ENCODE peak calls at places on chromosome 20, in six cellular contexts. One of them, this sample, is unnamed.

GRCh38 chr20:57440678-57441509 is 49.7 kb downstream of the RBM38 start:
- DNase-seq in AG09309: no peak
- DNase-seq in hippocampal formation: peak
- DNase-seq in frontal cortex: peak
- DNase-seq in HFFc6: no peak
- DNase-seq in EL: no peak
- DNase-seq in this sample: no peak

GRCh38 chr20:56412949-56413348 is 889 bp downstream of the CASS4 start:
- DNase-seq in AG09309: no peak
- DNase-seq in hippocampal formation: no peak
- DNase-seq in frontal cortex: no peak
- DNase-seq in HFFc6: no peak
- DNase-seq in EL: no peak
- DNase-seq in this sample: no peak

GRCh38 chr20:44079968-44080560 is 106.9 kb downstream of the JPH2 start:
- DNase-seq in AG09309: no peak
- DNase-seq in hippocampal formation: no peak
- DNase-seq in frontal cortex: no peak
- DNase-seq in HFFc6: no peak
- DNase-seq in EL: peak
- DNase-seq in this sample: no peak

GRCh38 chr20:1122388-1123315 is 4.2 kb downstream of the PSMF1 start:
- DNase-seq in AG09309: peak
- DNase-seq in hippocampal formation: no peak
- DNase-seq in frontal cortex: no peak
- DNase-seq in HFFc6: peak
- DNase-seq in EL: peak
- DNase-seq in this sample: no peak

GRCh38 chr20:25281541-25281991 is 33.7 kb downstream of the PYGB start:
- DNase-seq in AG09309: no peak
- DNase-seq in hippocampal formation: no peak
- DNase-seq in frontal cortex: no peak
- DNase-seq in HFFc6: no peak
- DNase-seq in EL: no peak
- DNase-seq in this sample: no peak

GRCh38 chr20:7926323-7926722 is 13.9 kb downstream of the HAO1 start:
- DNase-seq in AG09309: no peak
- DNase-seq in hippocampal formation: no peak
- DNase-seq in frontal cortex: no peak
- DNase-seq in HFFc6: no peak
- DNase-seq in EL: no peak
- DNase-seq in this sample: no peak

GRCh38 chr20:38238834-38239233 is 21.7 kb downstream of the KIAA1755 start:
- DNase-seq in AG09309: no peak
- DNase-seq in hippocampal formation: no peak
- DNase-seq in frontal cortex: no peak
- DNase-seq in HFFc6: no peak
- DNase-seq in EL: no peak
- DNase-seq in this sample: no peak

GRCh38 chr20:24634855-24635254 is 165.4 kb downstream of the SYNDIG1 start:
- DNase-seq in AG09309: peak
- DNase-seq in hippocampal formation: peak
- DNase-seq in frontal cortex: peak
- DNase-seq in HFFc6: peak
- DNase-seq in EL: peak
- DNase-seq in this sample: no peak

GRCh38 chr20:10919549-10920140 is 245.8 kb upstream of the JAG1 start:
- DNase-seq in AG09309: no peak
- DNase-seq in hippocampal formation: no peak
- DNase-seq in frontal cortex: no peak
- DNase-seq in HFFc6: peak
- DNase-seq in EL: peak
- DNase-seq in this sample: no peak

GRCh38 chr20:35952480-35953410 is 1.6 kb downstream of the SCAND1 start:
- DNase-seq in AG09309: no peak
- DNase-seq in hippocampal formation: no peak
- DNase-seq in frontal cortex: no peak
- DNase-seq in HFFc6: no peak
- DNase-seq in EL: peak
- DNase-seq in this sample: no peak

GRCh38 chr20:57500941-57501340 is 24.0 kb downstream of the CTCFL start:
- DNase-seq in AG09309: no peak
- DNase-seq in hippocampal formation: no peak
- DNase-seq in frontal cortex: no peak
- DNase-seq in HFFc6: no peak
- DNase-seq in EL: peak
- DNase-seq in this sample: no peak

GRCh38 chr20:25139061-25139705 is 56.3 kb upstream of the ENTPD6 start:
- DNase-seq in AG09309: no peak
- DNase-seq in hippocampal formation: no peak
- DNase-seq in frontal cortex: no peak
- DNase-seq in HFFc6: no peak
- DNase-seq in EL: no peak
- DNase-seq in this sample: no peak

GRCh38 chr20:13883425-13883824 is 98.6 kb downstream of the NDUFAF5 start:
- DNase-seq in AG09309: no peak
- DNase-seq in hippocampal formation: no peak
- DNase-seq in frontal cortex: no peak
- DNase-seq in HFFc6: no peak
- DNase-seq in EL: no peak
- DNase-seq in this sample: no peak

GRCh38 chr20:21185849-21186248 is 60.0 kb downstream of the KIZ start:
- DNase-seq in AG09309: no peak
- DNase-seq in hippocampal formation: no peak
- DNase-seq in frontal cortex: no peak
- DNase-seq in HFFc6: no peak
- DNase-seq in EL: no peak
- DNase-seq in this sample: no peak